ENCODE peak calls at places on chromosomes 12 and 14, in six cellular contexts. S is H9, H is IMR-90, G is mesenchymal stem cell, P is mesendoderm, O is trophoblast cell. M is an unnamed sample.
A peak's percentile ranks its signal among the peaks of the same experiment; 100 is the strongest.

GRCh38 chr12:132359971-132360370 is 30.6 kb upstream of the GALNT9 start:
- DNase-seq in O (no peak), P (no peak), S (no peak), H (no peak), G (no peak), M (no peak)

GRCh38 chr12:132951649-132952048 is 4.5 kb downstream of the ZNF605 start:
- DNase-seq in O (no peak), G (no peak), S (no peak), H (no peak), P (no peak), M (no peak)

GRCh38 chr12:96098631-96099030 is 63.2 kb upstream of the LTA4H start:
- DNase-seq in H (no peak), G (no peak), P (no peak), S (no peak), O (no peak), M (no peak)

GRCh38 chr14:22837059-22837749 is 819 bp downstream of the MMP14 start:
- DNase-seq in P (peak; percentile 67), S (no peak), G (peak; percentile 73), O (peak; percentile 67), H (peak; percentile 63), M (no peak)

GRCh38 chr14:61107148-61107641 is 126.2 kb downstream of the SLC38A6 start:
- DNase-seq in H (no peak), P (no peak), O (no peak), S (no peak), G (no peak), M (no peak)

GRCh38 chr12:92675092-92675865 is 27.5 kb upstream of the PLEKHG7 start:
- DNase-seq in O (no peak), H (peak; percentile 18), G (no peak), P (no peak), S (no peak), M (no peak)

GRCh38 chr12:90253674-90254181 is 545.1 kb upstream of the ATP2B1 start:
- DNase-seq in O (peak; percentile 81), G (peak; percentile 92), P (peak; percentile 61), H (peak; percentile 92), S (peak; percentile 43), M (no peak)

GRCh38 chr12:91817512-91817911 is 328.1 kb downstream of the BTG1 start:
- DNase-seq in H (no peak), P (no peak), S (no peak), G (no peak), O (no peak), M (no peak)

GRCh38 chr12:89709994-89710872 is 1.6 kb upstream of the ATP2B1 start:
- DNase-seq in O (peak; percentile 85), G (no peak), S (peak; percentile 74), H (peak; percentile 54), P (no peak), M (no peak)

GRCh38 chr12:67910360-67911292 is 78.6 kb upstream of the IFNG-AS1 start:
- DNase-seq in O (peak; percentile 86), H (peak; percentile 95), G (peak; percentile 67), P (no peak), S (no peak), M (no peak)

GRCh38 chr14:49512571-49512970 is 73.6 kb downstream of the RPS29 start:
- DNase-seq in S (no peak), H (no peak), P (no peak), G (no peak), O (no peak), M (no peak)

GRCh38 chr12:6851921-6852650 is at the start of gene USP5:
- DNase-seq in H (peak; percentile 100), G (peak; percentile 100), O (peak; percentile 99), P (peak; percentile 100), S (peak; percentile 100), M (peak; percentile 99)
- H2AK5ac ChIP-seq in H (peak within 1 kb of the TSS; percentile 94), G (no peak within 1 kb of the TSS), O (peak within 1 kb of the TSS; percentile 76), P (peak within 1 kb of the TSS; percentile 48), S (no peak within 1 kb of the TSS), M (peak within 1 kb of the TSS; percentile 64)

GRCh38 chr14:54168489-54168888 is 211.9 kb upstream of the BMP4 start:
- DNase-seq in S (no peak), H (no peak), G (no peak), P (no peak), O (no peak), M (no peak)

GRCh38 chr14:54166049-54166950 is 209.7 kb upstream of the BMP4 start:
- DNase-seq in H (no peak), S (no peak), O (no peak), G (no peak), P (no peak), M (no peak)

GRCh38 chr14:54172114-54172513 is 215.5 kb upstream of the BMP4 start:
- DNase-seq in H (no peak), P (no peak), S (no peak), O (no peak), G (no peak), M (no peak)

GRCh38 chr14:54170301-54170700 is 213.7 kb upstream of the BMP4 start:
- DNase-seq in G (no peak), O (no peak), P (no peak), S (no peak), H (no peak), M (no peak)

DNA sequence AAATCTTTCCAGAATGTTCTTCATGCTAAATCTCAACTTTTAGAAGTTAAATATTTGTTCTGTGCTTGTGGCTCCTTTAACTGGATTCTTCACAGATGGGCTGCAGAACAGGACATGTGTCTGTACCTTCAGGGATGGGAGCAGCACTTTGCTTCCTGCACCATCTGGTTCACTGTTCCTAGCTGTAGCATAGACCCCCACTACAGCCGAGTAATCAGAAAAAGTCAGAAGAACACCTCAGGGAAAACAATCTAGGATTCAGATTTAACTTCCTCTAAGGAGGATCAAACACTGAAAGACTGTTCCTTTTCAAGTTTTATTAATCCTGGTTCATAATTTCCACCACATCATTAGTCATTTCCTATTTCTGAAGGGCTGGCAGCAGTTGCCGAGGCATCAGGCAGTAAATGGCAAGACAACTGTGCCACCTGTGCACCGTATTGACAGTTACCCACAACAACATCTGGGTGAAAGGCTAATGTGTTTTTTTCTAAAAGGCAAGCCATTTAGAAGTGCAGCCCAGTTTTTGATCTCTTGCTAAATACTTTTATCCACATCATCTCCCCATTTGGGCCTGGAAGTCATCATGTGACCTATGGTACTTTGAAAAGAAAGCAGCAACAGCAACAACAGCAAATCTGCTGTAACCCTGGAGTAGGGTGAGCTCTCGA is 212.8 kb upstream of the BMP4 start:
- DNase-seq in O (no peak), G (peak; percentile 11), S (no peak), P (no peak), H (peak; percentile 10), M (no peak)
- H3K4me2 ChIP-seq in O (no peak overlapping the region), G (no peak overlapping the region), S (no peak overlapping the region), P (no peak overlapping the region), H (no peak overlapping the region), M (no peak overlapping the region)

DNA sequence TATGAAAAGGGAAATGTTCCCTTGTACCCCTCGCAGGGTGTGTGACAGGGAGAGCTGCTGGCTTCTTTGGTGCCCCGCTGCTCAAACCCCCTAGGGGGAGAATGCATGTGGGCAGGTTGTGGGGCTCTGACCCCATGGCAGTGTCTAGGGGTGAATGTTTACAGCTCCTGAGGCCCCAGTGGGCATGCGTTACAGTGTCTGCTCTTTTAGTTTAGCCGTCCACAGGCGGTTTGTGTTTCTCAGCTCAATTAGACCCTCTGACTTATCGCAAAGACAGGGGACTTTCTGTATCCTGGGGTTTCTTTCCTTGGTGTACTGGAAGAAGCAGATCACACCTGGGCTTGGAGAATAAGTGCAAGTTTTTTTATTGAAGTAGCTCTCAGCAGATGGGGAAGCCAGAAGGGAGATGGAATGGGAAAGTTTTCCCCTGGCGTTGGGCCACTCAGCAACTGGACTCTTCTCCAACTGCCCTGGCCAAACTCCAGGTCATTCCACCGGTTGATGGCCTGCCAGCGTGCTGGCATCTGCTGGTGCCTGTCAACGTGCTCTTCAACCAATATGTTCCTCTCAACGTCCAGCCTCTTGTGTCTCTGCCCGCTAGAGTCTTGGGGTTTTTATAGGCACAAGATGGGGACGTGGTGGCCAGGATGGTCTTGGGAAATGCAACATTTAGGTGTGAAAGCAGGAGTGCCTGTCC is 720.9 kb downstream of the FSCB start:
- DNase-seq in H (no peak), S (no peak), G (no peak), O (no peak), P (no peak), M (no peak)
- H4K8ac ChIP-seq in H (no peak overlapping the region), S (no peak overlapping the region), G (no peak overlapping the region), O (no peak overlapping the region), P (no peak overlapping the region), M (no peak overlapping the region)

DNA sequence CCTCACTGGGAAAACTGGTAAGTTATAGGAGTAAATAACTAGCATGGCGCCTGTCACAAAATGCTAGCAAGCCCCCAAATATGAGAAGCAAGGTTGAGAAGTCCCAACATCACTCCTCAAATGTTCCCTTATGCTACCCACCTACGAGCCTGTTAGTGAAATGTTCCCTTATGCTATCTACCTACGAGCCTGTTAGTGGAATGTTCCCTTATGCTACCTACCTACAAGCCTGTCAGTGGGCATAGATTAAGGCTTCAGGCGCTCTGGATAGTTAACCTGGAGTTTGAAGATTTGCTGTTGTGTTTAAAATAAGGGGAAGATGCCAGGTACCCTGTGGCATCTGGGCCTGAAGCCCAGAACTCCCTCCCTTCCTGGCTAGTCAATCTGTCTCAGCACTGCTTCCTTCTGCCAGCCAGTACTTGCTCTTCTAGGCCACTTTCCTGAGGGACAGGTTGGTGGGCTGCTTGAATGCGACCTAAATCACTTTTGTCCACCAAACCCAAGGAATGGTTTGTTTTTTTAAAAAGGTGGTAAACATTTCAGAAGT is 67.1 kb upstream of the SINHCAF start:
- DNase-seq in H (no peak), P (no peak), G (no peak), S (no peak), O (no peak), M (no peak)
- H2AK5ac ChIP-seq in H (no peak overlapping the region), P (no peak overlapping the region), G (no peak overlapping the region), S (no peak overlapping the region), O (no peak overlapping the region), M (no peak overlapping the region)

GRCh38 chr14:98161366-98161765 is 1110.6 kb downstream of the BCL11B start:
- DNase-seq in S (no peak), P (no peak), G (no peak), H (no peak), O (no peak), M (no peak)

GRCh38 chr14:98162829-98163228 is 1109.2 kb downstream of the BCL11B start:
- DNase-seq in H (no peak), P (no peak), G (no peak), S (no peak), O (no peak), M (no peak)

GRCh38 chr14:98163285-98163741 is 1108.7 kb downstream of the BCL11B start:
- DNase-seq in S (no peak), G (no peak), H (no peak), P (peak; percentile 8), O (no peak), M (no peak)

DNA sequence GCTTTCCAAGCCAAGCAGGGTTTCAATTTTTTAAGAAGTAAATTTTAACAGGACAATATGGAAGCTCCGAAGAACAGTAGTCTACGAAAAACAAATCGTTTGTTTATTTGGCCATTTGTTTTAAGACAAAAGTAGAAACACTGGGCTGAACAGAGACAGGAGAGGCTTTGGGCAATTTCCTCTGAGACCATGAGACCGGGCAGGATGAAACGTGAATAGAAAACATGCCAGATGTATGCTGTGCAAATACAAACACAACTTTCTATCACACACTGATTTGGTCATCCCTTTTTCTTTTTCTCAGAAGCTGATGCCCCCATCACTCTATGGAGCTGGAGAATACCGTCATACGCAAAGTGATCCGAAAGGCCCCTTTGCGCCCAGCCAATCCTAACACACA is 1111.1 kb downstream of the BCL11B start:
- DNase-seq in P (no peak), G (no peak), S (no peak), O (no peak), H (no peak), M (no peak)
- H3K4me2 ChIP-seq in P (no peak overlapping the region), G (no peak overlapping the region), S (no peak overlapping the region), O (no peak overlapping the region), H (no peak overlapping the region), M (no peak overlapping the region)

M was measured in neuronal stem cell.